ENCODE peak calls at places on chromosomes 16 and 17, in five cellular contexts. K is D341Med; J is PC-3; X is stimulated activated naive B cell treated with anti-CD40 and anti-IgM and Interleukin-4, amounts not matched to agents 10 μg/mL and 1 μg/mL and 100 μg/mL, for 72 hours; A is fibroblast of pulmonary artery. M is an unnamed sample.

GRCh38 chr16:660459-661183 is 7.3 kb upstream of the RHOT2 start:
- DNase-seq in A (peak; percentile 76), K (peak; percentile 95), X (peak; percentile 54), J (peak; percentile 79), M (peak; percentile 91)

GRCh38 chr16:79768594-79768993 is 168.1 kb upstream of the MAF start:
- DNase-seq in X (no peak), K (no peak), A (no peak), J (no peak), M (no peak)

GRCh38 chr16:69328854-69329316 is 1.5 kb downstream of the PDF start:
- DNase-seq in J (peak; percentile 73), X (no peak), K (no peak), A (peak; percentile 13), M (peak; percentile 48)

GRCh38 chr16:4679854-4680636 is 13.3 kb upstream of the NUDT16L1 start:
- DNase-seq in K (no peak), J (peak; percentile 91), X (no peak), A (peak; percentile 23), M (peak; percentile 75)

GRCh38 chr16:87661561-87661960 is 59.3 kb downstream of the JPH3 start:
- DNase-seq in J (peak; percentile 23), K (no peak), A (peak; percentile 60), X (peak; percentile 36), M (peak; percentile 5)

GRCh38 chr17:75602644-75603043 is 15.0 kb downstream of the MYO15B start:
- DNase-seq in K (no peak), X (no peak), A (no peak), J (no peak), M (no peak)

GRCh38 chr17:82465023-82465603 is 6.6 kb downstream of the NARF start:
- DNase-seq in J (no peak), A (no peak), K (no peak), X (no peak), M (no peak)

GRCh38 chr17:44187131-44187899 is 543 bp downstream of the TMUB2 start:
- DNase-seq in J (no peak), A (peak; percentile 60), X (no peak), K (peak; percentile 90), M (no peak)

GRCh38 chr16:56939801-56940200 is 7.9 kb downstream of the HERPUD1 start:
- DNase-seq in X (no peak), K (no peak), A (no peak), J (no peak), M (no peak)

GRCh38 chr17:79829004-79829403 is 10.2 kb downstream of the CBX4 start:
- DNase-seq in A (no peak), K (no peak), X (no peak), J (no peak), M (no peak)

M was measured in HT-29.